ENCODE peak calls at places on chromosome X, in ten cellular contexts. K, Q, T, O, B, N, E, G, C and U are unnamed samples.

GRCh38 chrX:139530550-139530949 is at the start of gene F9:
- DNase-seq in N (no peak), K (no peak), E (no peak), T (no peak), Q (no peak), B (no peak), O (no peak), C (no peak), G (no peak), U (no peak)

GRCh38 chrX:123588723-123589122 is 144.1 kb downstream of the THOC2 start:
- DNase-seq in Q (no peak), C (no peak), O (no peak), G (no peak), T (no peak), B (no peak), K (no peak), N (no peak), E (no peak), U (no peak)

GRCh38 chrX:74382613-74383012 is 38.7 kb upstream of the SLC16A2 start:
- DNase-seq in G (peak), T (peak), O (peak), C (peak), B (peak), K (peak), N (peak), E (peak), Q (peak), U (peak)

GRCh38 chrX:3711331-3711917 is 2.0 kb downstream of the PRKX start:
- DNase-seq in E (no peak), G (no peak), B (peak), Q (no peak), O (no peak), T (no peak), N (no peak), C (no peak), K (no peak), U (no peak)

GRCh38 chrX:18886344-18887161 is 97.4 kb downstream of the PHKA2 start:
- DNase-seq in T (peak), K (peak), C (peak), Q (no peak), B (peak), N (peak), E (no peak), O (peak), G (peak), U (peak)

GRCh38 chrX:75273483-75273882 is 402 bp upstream of the UPRT start:
- DNase-seq in E (no peak), K (peak), O (no peak), B (peak), Q (no peak), G (no peak), C (no peak), T (no peak), N (no peak), U (no peak)

GRCh38 chrX:133985164-133986007 is at the start of gene GPC3:
- DNase-seq in N (no peak), Q (no peak), C (no peak), K (peak), O (peak), B (peak), G (peak), E (no peak), T (no peak), U (peak)

GRCh38 chrX:68696267-68696666 is 48.8 kb downstream of the STARD8 start:
- DNase-seq in N (no peak), K (peak), G (no peak), B (no peak), O (no peak), Q (no peak), T (no peak), E (no peak), C (no peak), U (no peak)

GRCh38 chrX:76279007-76279406 is 106.1 kb downstream of the PBDC1 start:
- DNase-seq in Q (no peak), T (peak), O (peak), B (peak), K (peak), E (no peak), N (peak), C (peak), G (no peak), U (peak)

GRCh38 chrX:43436497-43436896 is 219.6 kb upstream of the MAOA start:
- DNase-seq in G (no peak), N (no peak), B (no peak), K (no peak), O (no peak), C (no peak), Q (no peak), T (no peak), E (no peak), U (no peak)